ENCODE peak calls at places on chromosomes 12 and 14, in seven cellular contexts. J, H, M, C, Y, W and F are unnamed samples.

GRCh38 chr12:23083267-23083666 is 458.3 kb downstream of the ETNK1 start:
- DNase-seq in Y (no peak), H (no peak), M (no peak), W (no peak), C (no peak), J (no peak), F (no peak)

GRCh38 chr12:6141048-6141447 is 16.6 kb upstream of the VWF start:
- DNase-seq in J (no peak), Y (no peak), H (no peak), W (no peak), M (no peak), C (no peak), F (no peak)

GRCh38 chr12:96063046-96063445 is 27.7 kb upstream of the LTA4H start:
- DNase-seq in J (no peak), W (no peak), C (no peak), H (no peak), Y (no peak), M (no peak), F (no peak)

GRCh38 chr12:132175496-132176357 is 31.5 kb downstream of the NOC4L start:
- DNase-seq in Y (no peak), M (peak), J (no peak), W (no peak), C (no peak), H (no peak), F (no peak)

GRCh38 chr12:111457071-111457470 is 51.3 kb downstream of the SH2B3 start:
- DNase-seq in H (no peak), W (no peak), Y (no peak), M (no peak), J (no peak), C (no peak), F (no peak)

GRCh38 chr14:52829527-52829926 is 38.1 kb upstream of the GNPNAT1 start:
- DNase-seq in C (no peak), M (no peak), J (no peak), H (no peak), Y (no peak), W (no peak), F (no peak)

GRCh38 chr14:84864582-84865271 is 665.2 kb upstream of the FLRT2 start:
- DNase-seq in W (no peak), M (no peak), Y (no peak), H (no peak), J (no peak), C (no peak), F (no peak)

GRCh38 chr12:124633269-124633953 is 66.0 kb upstream of the NCOR2 start:
- DNase-seq in C (no peak), W (no peak), M (no peak), H (no peak), J (no peak), Y (no peak), F (no peak)

GRCh38 chr12:53143355-53143754 is 37.2 kb upstream of the ZNF740 start:
- DNase-seq in W (no peak), H (no peak), M (no peak), Y (no peak), J (no peak), C (no peak), F (no peak)

GRCh38 chr12:123083661-123084571 is 67.0 kb downstream of the PITPNM2 start:
- DNase-seq in M (no peak), J (no peak), H (no peak), C (no peak), Y (no peak), W (peak), F (no peak)

GRCh38 chr12:1793426-1794210 is 26.7 kb upstream of the LRTM2 start:
- DNase-seq in Y (no peak), J (no peak), H (no peak), C (no peak), W (no peak), M (no peak), F (no peak)

GRCh38 chr14:36333106-36333505 is 12.7 kb upstream of the MBIP start:
- DNase-seq in W (no peak), H (no peak), M (no peak), C (no peak), Y (no peak), J (no peak), F (no peak)

GRCh38 chr14:79199217-79199616 is 1012.1 kb downstream of the DIO2 start:
- DNase-seq in Y (no peak), C (no peak), H (no peak), J (no peak), M (no peak), W (no peak), F (no peak)

GRCh38 chr12:115213538-115213961 is 529.6 kb upstream of the TBX3 start:
- DNase-seq in Y (no peak), J (no peak), H (no peak), M (no peak), C (no peak), W (no peak), F (no peak)

GRCh38 chr14:95267306-95267705 is 52.4 kb downstream of the CLMN start:
- DNase-seq in J (no peak), W (no peak), H (no peak), M (no peak), Y (no peak), C (no peak), F (no peak)

GRCh38 chr12:43848786-43849185 is 12.9 kb downstream of the TMEM117 start:
- DNase-seq in W (no peak), H (no peak), Y (no peak), J (no peak), C (no peak), M (no peak), F (no peak)

GRCh38 chr12:68271346-68271745 is 17.9 kb upstream of the IL22 start:
- DNase-seq in Y (no peak), J (no peak), W (no peak), M (no peak), H (no peak), C (no peak), F (no peak)

GRCh38 chr12:10159280-10159679 is 12.7 kb downstream of the OLR1 start:
- DNase-seq in W (no peak), H (no peak), Y (no peak), J (no peak), M (no peak), C (no peak), F (no peak)

GRCh38 chr14:104240426-104241157 is 102.2 kb downstream of the KIF26A start:
- DNase-seq in C (no peak), H (no peak), J (no peak), M (no peak), W (peak), Y (no peak), F (no peak)

GRCh38 chr12:94714378-94714777 is 64.0 kb upstream of the TMCC3 start:
- DNase-seq in W (no peak), J (no peak), M (no peak), C (no peak), Y (no peak), H (no peak), F (no peak)

GRCh38 chr14:75222208-75222701 is 45.8 kb upstream of the TMED10 start:
- DNase-seq in H (no peak), J (no peak), Y (no peak), C (no peak), W (peak), M (no peak), F (no peak)

GRCh38 chr12:7927470-7927869 is 8.5 kb downstream of the SLC2A3 start:
- DNase-seq in W (no peak), J (no peak), Y (no peak), M (no peak), C (no peak), H (no peak), F (no peak)

GRCh38 chr14:69767369-69767999 is 542 bp downstream of the SRSF5 start:
- DNase-seq in H (peak), W (peak), C (peak), J (peak), Y (peak), M (peak), F (peak)

GRCh38 chr14:56342419-56342901 is 224.2 kb downstream of the PELI2 start:
- DNase-seq in W (no peak), J (no peak), C (peak), M (no peak), Y (no peak), H (no peak), F (no peak)

GRCh38 chr12:100020370-100020769 is 35.6 kb upstream of the ANKS1B start:
- DNase-seq in C (no peak), J (no peak), H (no peak), M (no peak), W (no peak), Y (no peak), F (no peak)

GRCh38 chr12:131788070-131788469 is 40.1 kb upstream of the MMP17 start:
- DNase-seq in C (no peak), W (no peak), H (no peak), Y (no peak), M (no peak), J (no peak), F (no peak)